ENCODE peak calls at places on chromosomes 2 and 18, in four cellular contexts. One of them, this sample, is unnamed.

GRCh38 chr2:227456141-227456540 is 15.8 kb upstream of the AGFG1 start:
- DNase-seq in tibial nerve: no peak
- DNase-seq in right atrium auricular region: no peak
- DNase-seq in uterus: no peak
- DNase-seq in this sample: no peak

GRCh38 chr2:215537621-215538020 is 101.8 kb upstream of the FN1 start:
- DNase-seq in tibial nerve: no peak
- DNase-seq in right atrium auricular region: no peak
- DNase-seq in uterus: no peak
- DNase-seq in this sample: no peak

GRCh38 chr18:63788447-63789096 is 13.4 kb downstream of the SERPINB7 start:
- DNase-seq in tibial nerve: no peak
- DNase-seq in right atrium auricular region: no peak
- DNase-seq in uterus: no peak
- DNase-seq in this sample: peak; percentile 82

GRCh38 chr2:20660506-20660905 is 6.4 kb upstream of the GDF7 start:
- DNase-seq in tibial nerve: no peak
- DNase-seq in right atrium auricular region: no peak
- DNase-seq in uterus: no peak
- DNase-seq in this sample: no peak

GRCh38 chr2:85772841-85773491 is 19.2 kb downstream of the ATOH8 start:
- DNase-seq in tibial nerve: no peak
- DNase-seq in right atrium auricular region: no peak
- DNase-seq in uterus: no peak
- DNase-seq in this sample: no peak

GRCh38 chr2:159640176-159640575 is 23.8 kb upstream of the BAZ2B start:
- DNase-seq in tibial nerve: no peak
- DNase-seq in right atrium auricular region: no peak
- DNase-seq in uterus: no peak
- DNase-seq in this sample: no peak

GRCh38 chr18:35117951-35118411 is 76.8 kb downstream of the MAPRE2 start:
- DNase-seq in tibial nerve: peak; percentile 8
- DNase-seq in right atrium auricular region: no peak
- DNase-seq in uterus: no peak
- DNase-seq in this sample: no peak

GRCh38 chr18:43893001-43893637 is 615.8 kb upstream of the SYT4 start:
- DNase-seq in tibial nerve: no peak
- DNase-seq in right atrium auricular region: no peak
- DNase-seq in uterus: no peak
- DNase-seq in this sample: peak; percentile 47

GRCh38 chr18:56235061-56235772 is 403.2 kb downstream of the TXNL1 start:
- DNase-seq in tibial nerve: no peak
- DNase-seq in right atrium auricular region: no peak
- DNase-seq in uterus: no peak
- DNase-seq in this sample: no peak

GRCh38 chr2:190978389-190979053 is 35.5 kb downstream of the STAT1 start:
- DNase-seq in tibial nerve: no peak
- DNase-seq in right atrium auricular region: no peak
- DNase-seq in uterus: no peak
- DNase-seq in this sample: peak; percentile 82

GRCh38 chr2:190981733-190982132 is 32.2 kb downstream of the STAT1 start:
- DNase-seq in tibial nerve: no peak
- DNase-seq in right atrium auricular region: no peak
- DNase-seq in uterus: no peak
- DNase-seq in this sample: no peak

GRCh38 chr2:190982263-190983034 is 31.5 kb downstream of the STAT1 start:
- DNase-seq in tibial nerve: no peak
- DNase-seq in right atrium auricular region: no peak
- DNase-seq in uterus: no peak
- DNase-seq in this sample: no peak

GRCh38 chr2:190980630-190981214 is 33.2 kb downstream of the STAT1 start:
- DNase-seq in tibial nerve: no peak
- DNase-seq in right atrium auricular region: no peak
- DNase-seq in uterus: no peak
- DNase-seq in this sample: no peak

GRCh38 chr2:190979906-190980629 is 33.9 kb downstream of the STAT1 start:
- DNase-seq in tibial nerve: peak; percentile 29
- DNase-seq in right atrium auricular region: peak; percentile 89
- DNase-seq in uterus: peak; percentile 29
- DNase-seq in this sample: no peak
- TF ChIP-seq CTCF in tibial nerve: no peak
- TF ChIP-seq CTCF in right atrium auricular region: no peak
- TF ChIP-seq CTCF in uterus: no peak
- TF ChIP-seq CTCF in this sample: no peak

GRCh38 chr2:72915907-72916742 is 1.2 kb upstream of the EMX1 start:
- DNase-seq in tibial nerve: no peak
- DNase-seq in right atrium auricular region: no peak
- DNase-seq in uterus: no peak
- DNase-seq in this sample: no peak

GRCh38 chr2:72915076-72915906 is 2.0 kb upstream of the EMX1 start:
- DNase-seq in tibial nerve: no peak
- DNase-seq in right atrium auricular region: no peak
- DNase-seq in uterus: no peak
- DNase-seq in this sample: no peak

GRCh38 chr2:72917875-72918660 is 749 bp downstream of the EMX1 start:
- DNase-seq in tibial nerve: no peak
- DNase-seq in right atrium auricular region: no peak
- DNase-seq in uterus: no peak
- DNase-seq in this sample: no peak

GRCh38 chr2:72917138-72917874 is at the start of gene EMX1:
- DNase-seq in tibial nerve: no peak
- DNase-seq in right atrium auricular region: no peak
- DNase-seq in uterus: no peak
- DNase-seq in this sample: peak; percentile 77

GRCh38 chr2:72916743-72917137 is 579 bp upstream of the EMX1 start:
- DNase-seq in tibial nerve: no peak
- DNase-seq in right atrium auricular region: no peak
- DNase-seq in uterus: no peak
- DNase-seq in this sample: no peak
- H3K4me1 ChIP-seq in tibial nerve: no peaks in the 10 kb centered on the region
- H3K4me1 ChIP-seq in right atrium auricular region: no peaks in the 10 kb centered on the region
- H3K4me1 ChIP-seq in uterus: peaks cover 32% of the 10 kb centered on the region
- H3K4me1 ChIP-seq in this sample: no peaks in the 10 kb centered on the region

DNA sequence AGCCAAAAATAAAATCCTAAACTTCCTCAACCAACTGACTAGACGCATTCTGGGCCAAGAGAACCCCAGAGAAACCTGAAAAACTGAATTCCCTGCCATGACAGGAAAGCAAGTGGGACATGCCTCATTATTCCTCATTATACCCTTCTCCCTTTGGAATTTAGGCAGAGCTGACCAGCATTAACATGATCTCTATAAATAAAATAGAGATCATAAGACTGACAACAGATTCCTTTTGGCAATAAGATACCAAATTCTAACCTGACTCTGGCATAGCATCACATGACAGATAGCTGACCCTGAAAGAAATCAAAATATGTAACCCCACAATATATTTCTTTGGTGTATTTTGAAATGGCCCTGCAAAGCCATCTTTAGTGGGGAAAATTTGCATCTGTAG is 277.8 kb upstream of the SLC14A2 start:
- DNase-seq in tibial nerve: no peak
- DNase-seq in right atrium auricular region: no peak
- DNase-seq in uterus: no peak
- DNase-seq in this sample: no peak
- TF ChIP-seq CTCF in tibial nerve: no peak
- TF ChIP-seq CTCF in right atrium auricular region: no peak
- TF ChIP-seq CTCF in uterus: no peak
- TF ChIP-seq CTCF in this sample: no peak

DNA sequence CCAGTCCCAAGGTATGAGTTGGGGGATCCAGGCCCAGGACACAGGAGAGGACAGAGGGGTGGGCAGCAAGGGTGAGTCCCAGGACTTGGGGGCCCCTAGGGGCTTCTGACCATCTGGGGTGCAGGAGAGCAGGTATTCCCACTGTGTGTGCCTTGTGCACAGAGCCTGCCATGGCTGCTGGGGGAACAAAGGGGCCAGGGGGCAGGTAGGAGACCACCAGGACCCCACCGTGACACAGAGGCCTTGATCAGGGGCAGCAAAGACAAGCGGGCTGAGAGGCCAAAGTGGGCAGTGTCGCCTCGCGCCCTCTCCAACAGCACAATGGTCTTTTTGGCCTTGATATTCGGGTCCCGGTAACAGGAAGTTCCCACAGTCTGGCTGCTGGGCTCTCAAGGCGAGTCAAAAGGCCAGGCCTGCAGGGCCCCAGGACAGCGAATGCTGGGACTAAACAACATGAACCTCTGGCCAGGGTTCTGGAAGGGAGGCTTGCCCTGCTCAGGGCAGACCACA is 12.3 kb upstream of the GPR17 start:
- DNase-seq in tibial nerve: no peak
- DNase-seq in right atrium auricular region: no peak
- DNase-seq in uterus: no peak
- DNase-seq in this sample: no peak
- H3K4me1 ChIP-seq in tibial nerve: no peaks in the 10 kb centered on the region
- H3K4me1 ChIP-seq in right atrium auricular region: no peaks in the 10 kb centered on the region
- H3K4me1 ChIP-seq in uterus: peaks cover 10% of the 10 kb centered on the region
- H3K4me1 ChIP-seq in this sample: peaks cover 6% of the 10 kb centered on the region

GRCh38 chr2:106596844-106597243 is 109.7 kb downstream of the CD8B2 start:
- DNase-seq in tibial nerve: no peak
- DNase-seq in right atrium auricular region: no peak
- DNase-seq in uterus: no peak
- DNase-seq in this sample: no peak
- TF ChIP-seq CTCF in tibial nerve: no peak
- TF ChIP-seq CTCF in right atrium auricular region: peak; percentile 38
- TF ChIP-seq CTCF in uterus: no peak
- TF ChIP-seq CTCF in this sample: peak; percentile 41

GRCh38 chr18:77054606-77055428 is 77.8 kb downstream of the MBP start:
- DNase-seq in tibial nerve: peak; percentile 77
- DNase-seq in right atrium auricular region: peak; percentile 85
- DNase-seq in uterus: peak; percentile 81
- DNase-seq in this sample: no peak
- H3K4me1 ChIP-seq in tibial nerve: no peaks in the 10 kb centered on the region
- H3K4me1 ChIP-seq in right atrium auricular region: no peaks in the 10 kb centered on the region
- H3K4me1 ChIP-seq in uterus: no peaks in the 10 kb centered on the region
- H3K4me1 ChIP-seq in this sample: peaks cover 8% of the 10 kb centered on the region

DNA sequence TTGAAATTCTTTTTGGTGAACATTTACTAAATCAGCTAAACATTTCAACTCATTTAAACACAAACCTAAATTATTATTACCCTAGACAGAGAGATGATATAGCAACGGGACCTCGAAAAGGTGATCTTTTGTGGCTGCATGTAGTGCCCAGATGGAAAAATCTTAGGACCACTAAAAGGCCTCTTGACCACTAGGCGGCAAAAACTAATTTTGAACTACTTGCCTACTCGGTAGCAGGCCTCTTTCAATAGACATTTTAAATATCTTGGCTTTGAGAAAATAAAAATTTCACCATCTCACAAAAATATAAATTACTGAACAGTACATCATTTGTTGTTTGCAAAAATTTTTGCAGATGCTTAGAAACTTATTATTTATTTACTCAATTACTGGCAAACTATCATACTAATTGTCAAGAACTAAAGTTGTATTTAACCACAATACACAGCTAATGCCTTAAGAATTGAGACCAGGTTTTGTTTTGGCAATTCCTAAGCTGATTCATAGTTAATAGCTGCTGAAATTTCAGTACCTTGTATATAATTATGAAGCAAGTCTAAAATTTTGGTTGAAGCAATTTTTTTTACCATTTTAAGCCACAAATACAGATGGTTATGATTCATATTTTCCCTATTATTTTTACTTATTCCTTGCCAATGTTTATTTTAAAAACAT is 9.4 kb downstream of the COL3A1 start:
- DNase-seq in tibial nerve: no peak
- DNase-seq in right atrium auricular region: no peak
- DNase-seq in uterus: no peak
- DNase-seq in this sample: no peak
- TF ChIP-seq CTCF in tibial nerve: peak; percentile 67
- TF ChIP-seq CTCF in right atrium auricular region: peak; percentile 50
- TF ChIP-seq CTCF in uterus: peak; percentile 57
- TF ChIP-seq CTCF in this sample: no peak

DNA sequence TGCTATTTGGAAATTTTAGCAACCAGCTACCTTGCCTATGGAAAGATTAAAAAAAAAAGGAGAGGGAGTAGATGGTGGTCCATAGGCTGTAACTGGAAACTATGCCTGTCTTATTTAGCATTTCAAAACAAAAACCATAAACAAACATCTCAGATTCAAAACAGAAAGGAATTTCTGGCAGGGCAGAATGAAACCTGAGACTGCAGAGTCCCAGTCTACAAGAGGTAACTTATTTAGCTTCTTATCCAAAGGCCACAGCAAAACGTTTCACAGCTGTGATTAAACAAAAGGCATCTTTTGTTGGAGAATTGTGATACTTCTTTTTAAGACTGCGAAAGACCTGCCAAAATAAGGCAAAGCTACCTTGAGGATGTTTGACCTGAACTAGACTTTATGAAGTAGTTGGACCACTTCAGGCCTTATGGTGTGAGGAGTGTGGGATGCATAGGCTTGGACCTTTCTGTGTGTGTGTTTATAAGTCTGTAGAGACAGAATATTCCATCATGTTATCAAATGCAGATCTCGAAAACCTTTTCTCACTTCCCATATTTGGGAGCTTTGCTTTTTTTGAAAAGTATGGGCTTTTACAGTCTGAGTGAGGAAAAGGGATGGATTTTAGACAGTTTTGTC is 11.0 kb downstream of the CRIM1 start:
- DNase-seq in tibial nerve: no peak
- DNase-seq in right atrium auricular region: no peak
- DNase-seq in uterus: no peak
- DNase-seq in this sample: no peak
- H3K4me1 ChIP-seq in tibial nerve: no peaks in the 10 kb centered on the region
- H3K4me1 ChIP-seq in right atrium auricular region: no peaks in the 10 kb centered on the region
- H3K4me1 ChIP-seq in uterus: no peaks in the 10 kb centered on the region
- H3K4me1 ChIP-seq in this sample: peaks cover 77% of the 10 kb centered on the region

This sample was measured in foreskin keratinocyte.